ENCODE peak calls at places on chromosomes 6 and 20, in six cellular contexts. W is left ventricle myocardium inferior, R is PC-3, B is fibroblast of lung, X is GM06990, L is AG04450. K is an unnamed sample.

GRCh38 chr20:58459058-58459743 is 56.0 kb downstream of the APCDD1L start:
- DNase-seq in X (no peak), R (no peak), L (no peak), B (no peak), W (no peak), K (no peak)

GRCh38 chr20:48425776-48426175 is 402.0 kb downstream of the PREX1 start:
- DNase-seq in R (no peak), L (no peak), B (no peak), X (no peak), W (no peak), K (no peak)

GRCh38 chr20:63132131-63132714 is 83.7 kb downstream of the YTHDF1 start:
- DNase-seq in B (no peak), W (no peak), R (no peak), X (no peak), L (no peak), K (no peak)

GRCh38 chr6:148109732-148110131 is 232.9 kb upstream of the SASH1 start:
- DNase-seq in B (no peak), R (no peak), X (no peak), W (no peak), L (no peak), K (no peak)

GRCh38 chr6:31871068-31871659 is 7.6 kb downstream of the SLC44A4 start:
- DNase-seq in B (peak; percentile 20), R (no peak), W (no peak), L (peak; percentile 3), X (no peak), K (no peak)

GRCh38 chr6:134021396-134022122 is 30.9 kb downstream of the SLC2A12 start:
- DNase-seq in X (peak; percentile 5), L (no peak), B (no peak), W (no peak), R (no peak), K (no peak)

GRCh38 chr20:3547906-3548305 is 77.1 kb downstream of the ATRN start:
- DNase-seq in B (no peak), X (no peak), W (no peak), R (no peak), L (no peak), K (no peak)

GRCh38 chr6:170091639-170092579 is 199.0 kb downstream of the DLL1 start:
- DNase-seq in W (no peak), L (no peak), B (no peak), X (no peak), R (no peak), K (no peak)

GRCh38 chr6:54503144-54503543 is 194.9 kb downstream of the TINAG start:
- DNase-seq in R (no peak), X (no peak), W (no peak), L (no peak), B (no peak), K (no peak)

GRCh38 chr6:44010411-44011349 is 116.6 kb downstream of the MRPL14 start:
- DNase-seq in R (peak; percentile 91), L (peak; percentile 96), B (peak; percentile 98), X (no peak), W (peak; percentile 51), K (peak; percentile 75)

GRCh38 chr6:161001421-161001820 is 9.9 kb downstream of the MAP3K4 start:
- DNase-seq in B (no peak), X (no peak), L (no peak), W (no peak), R (no peak), K (no peak)

GRCh38 chr20:23537030-23537429 is 31.3 kb downstream of the CST9L start:
- DNase-seq in X (no peak), B (no peak), L (no peak), W (no peak), R (no peak), K (no peak)

GRCh38 chr6:142746524-142746923 is 198.5 kb downstream of the HIVEP2 start:
- DNase-seq in R (peak; percentile 12), W (no peak), L (no peak), B (peak; percentile 42), X (no peak), K (no peak)

GRCh38 chr6:14880052-14880451 is 365.8 kb upstream of the JARID2 start:
- DNase-seq in X (no peak), W (no peak), B (no peak), R (no peak), L (no peak), K (no peak)

GRCh38 chr6:132960720-132961119 is 146.4 kb downstream of the RPS12 start:
- DNase-seq in L (no peak), B (no peak), R (peak; percentile 92), X (no peak), W (no peak), K (peak; percentile 76)

DNA sequence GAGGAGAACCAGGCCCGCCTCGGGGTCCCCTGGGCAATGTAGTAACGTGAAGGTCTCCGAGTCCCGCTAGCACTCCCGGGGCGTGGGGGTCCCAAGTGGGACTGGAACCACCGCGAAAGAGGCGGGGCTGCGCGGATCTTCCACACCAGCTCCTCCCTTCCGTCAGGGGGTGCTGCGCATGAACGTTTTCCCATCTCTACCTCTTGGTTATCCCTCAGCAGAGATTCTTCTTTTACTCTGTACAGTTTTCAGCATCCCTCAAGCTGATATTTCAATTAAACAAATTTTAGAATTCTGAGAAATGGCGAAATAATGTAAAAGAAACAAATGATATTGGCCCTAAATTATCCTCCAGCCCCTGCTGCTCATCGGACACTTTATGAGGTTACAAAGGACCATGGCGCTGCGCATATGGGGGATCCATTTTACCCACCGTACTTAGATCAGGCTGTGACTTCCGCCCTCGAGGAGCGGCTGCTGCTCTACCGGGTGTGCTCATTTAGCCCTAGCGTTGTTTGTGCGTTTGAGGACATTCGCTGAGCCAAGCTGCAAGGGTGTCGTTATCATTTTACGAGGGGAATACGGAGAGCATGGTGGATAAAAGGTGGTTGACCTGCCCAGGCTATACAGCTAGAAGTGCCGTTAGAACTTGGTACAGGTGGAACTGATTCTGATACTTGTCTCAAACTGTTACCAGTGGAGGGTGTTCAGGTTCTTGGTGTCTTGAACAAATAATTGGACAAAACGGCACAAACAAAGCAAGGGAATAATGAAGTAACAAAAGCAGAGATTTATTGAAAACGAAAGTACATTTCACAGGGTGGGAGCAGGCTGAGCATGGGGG is 75.2 kb upstream of the CHD6 start:
- DNase-seq in W (peak; percentile 78), L (peak; percentile 70), B (peak; percentile 94), X (peak; percentile 79), R (peak; percentile 91), K (peak; percentile 68)
- TF ChIP-seq CTCF in W (peak; percentile 69), L (peak; percentile 59), B (peak; percentile 53), X (peak; percentile 51), R (peak; percentile 90), K (peak; percentile 46)

GRCh38 chr20:50792708-50793574 is 1.9 kb upstream of the BCAS4 start:
- DNase-seq in W (no peak), L (no peak), R (no peak), X (no peak), B (peak; percentile 48), K (no peak)

GRCh38 chr20:50790651-50791277 is 4.1 kb upstream of the BCAS4 start:
- DNase-seq in L (peak; percentile 76), X (peak; percentile 89), W (peak; percentile 86), R (peak; percentile 96), B (peak; percentile 91), K (peak; percentile 60)

GRCh38 chr20:50794846-50795634 is at the start of gene BCAS4:
- DNase-seq in B (peak; percentile 73), R (peak; percentile 95), W (peak; percentile 66), X (peak; percentile 95), L (peak; percentile 37), K (peak; percentile 36)

GRCh38 chr20:50797142-50797541 is 2.3 kb downstream of the BCAS4 start:
- DNase-seq in B (no peak), L (no peak), R (no peak), W (no peak), X (no peak), K (no peak)

DNA sequence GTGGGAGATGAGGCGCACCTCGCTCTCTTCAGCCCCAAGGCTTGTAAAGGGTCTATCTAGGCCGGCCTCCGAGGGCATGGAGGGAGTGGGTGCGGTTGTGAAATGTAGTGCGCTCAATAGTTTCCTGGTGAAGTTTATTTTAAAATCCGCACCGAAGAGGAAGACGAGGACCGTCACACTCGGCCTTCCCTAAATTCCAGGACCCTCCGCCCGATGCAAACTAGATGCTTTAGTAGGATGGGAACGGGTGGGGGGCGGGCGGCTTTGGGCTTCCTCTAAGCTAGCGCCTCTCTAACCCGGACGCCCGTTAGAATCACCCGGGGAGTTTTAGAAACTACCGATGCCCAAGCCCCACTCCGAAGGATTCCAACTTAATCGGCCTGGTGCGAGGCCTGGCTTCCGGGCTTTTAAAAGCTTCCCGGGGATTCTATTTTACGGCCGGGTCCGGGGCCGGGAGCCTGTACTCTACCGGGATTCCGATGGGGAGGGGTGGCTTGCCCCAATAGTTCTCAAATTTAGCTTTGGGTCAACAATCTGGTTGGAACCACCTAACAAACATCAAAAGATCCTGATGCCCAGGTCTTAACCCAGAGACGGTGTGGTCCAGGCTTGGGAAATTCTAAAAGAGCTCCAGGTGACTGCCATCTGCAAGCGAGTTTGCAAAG is 548 bp upstream of the BCAS4 start:
- DNase-seq in X (no peak), W (no peak), R (no peak), L (no peak), B (no peak), K (no peak)
- TF ChIP-seq CTCF in X (no peak), W (no peak), R (no peak), L (no peak), B (no peak), K (no peak)

GRCh38 chr6:117317261-117317660 is 51.9 kb downstream of the VGLL2 start:
- DNase-seq in R (peak; percentile 59), W (no peak), L (no peak), X (no peak), B (peak; percentile 14), K (peak; percentile 32)
- TF ChIP-seq CTCF in R (peak; percentile 79), W (peak; percentile 56), L (peak; percentile 37), X (peak; percentile 44), B (no peak), K (peak; percentile 50)

GRCh38 chr6:131163886-131164285 is 28.6 kb downstream of the AKAP7 start:
- DNase-seq in X (no peak), R (no peak), L (no peak), W (no peak), B (no peak), K (no peak)

GRCh38 chr6:131164506-131164905 is 29.2 kb downstream of the AKAP7 start:
- DNase-seq in R (no peak), W (no peak), X (no peak), L (no peak), B (no peak), K (no peak)

GRCh38 chr6:131172237-131172636 is 37.0 kb downstream of the AKAP7 start:
- DNase-seq in R (peak; percentile 28), B (no peak), L (no peak), W (no peak), X (no peak), K (no peak)

GRCh38 chr6:131169613-131170012 is 34.3 kb downstream of the AKAP7 start:
- DNase-seq in W (no peak), B (no peak), X (no peak), L (no peak), R (no peak), K (no peak)

DNA sequence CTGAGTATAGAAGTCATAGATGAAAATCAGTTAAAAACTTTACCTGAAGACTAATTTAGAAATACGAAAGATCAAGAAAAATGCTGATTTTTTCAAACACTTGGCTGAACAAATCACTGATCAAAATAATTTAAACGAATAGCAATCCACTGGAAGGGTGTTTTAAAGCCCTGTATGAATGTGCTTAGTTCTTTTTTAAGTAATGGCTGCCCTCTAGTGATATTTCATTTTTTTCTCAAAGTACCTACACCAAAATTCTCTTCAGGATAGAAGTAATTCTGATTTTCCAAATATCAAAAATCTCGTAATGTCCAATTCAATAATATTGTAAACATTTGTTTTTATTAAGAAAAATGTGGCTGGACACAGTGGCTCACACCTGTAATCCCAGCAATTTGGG is 32.5 kb downstream of the AKAP7 start:
- DNase-seq in W (no peak), X (no peak), B (peak; percentile 31), R (peak; percentile 2), L (no peak), K (no peak)
- TF ChIP-seq CTCF in W (peak; percentile 23), X (no peak), B (no peak), R (peak; percentile 43), L (peak; percentile 16), K (no peak)